ENCODE peak calls at places on chromosomes 4 and X, in seven cellular contexts. One of them, this sample, is unnamed.
A peak's percentile ranks its signal among the peaks of the same experiment; 100 is the strongest.

GRCh38 chr4:1797298-1797860 is 4.3 kb downstream of the FGFR3 start:
- DNase-seq in OCI-LY7: no peak
- DNase-seq in body of pancreas: no peak
- DNase-seq in CD8-positive, alpha-beta T cell: no peak
- DNase-seq in dorsolateral prefrontal cortex: no peak
- DNase-seq in pancreas: no peak
- DNase-seq in AG09309: no peak
- DNase-seq in this sample: no peak

GRCh38 chr4:16082424-16083216 is 1.2 kb downstream of the PROM1 start:
- DNase-seq in OCI-LY7: no peak
- DNase-seq in body of pancreas: peak; percentile 50
- DNase-seq in CD8-positive, alpha-beta T cell: no peak
- DNase-seq in dorsolateral prefrontal cortex: no peak
- DNase-seq in pancreas: peak; percentile 44
- DNase-seq in AG09309: no peak
- DNase-seq in this sample: no peak

GRCh38 chrX:129748265-129748664 is 9.5 kb downstream of the XPNPEP2 start:
- DNase-seq in OCI-LY7: no peak
- DNase-seq in body of pancreas: no peak
- DNase-seq in CD8-positive, alpha-beta T cell: no peak
- DNase-seq in dorsolateral prefrontal cortex: no peak
- DNase-seq in pancreas: no peak
- DNase-seq in AG09309: peak; percentile 86
- DNase-seq in this sample: peak; percentile 93

GRCh38 chrX:117892469-117892868 is 224.1 kb downstream of the KLHL13 start:
- DNase-seq in OCI-LY7: no peak
- DNase-seq in body of pancreas: no peak
- DNase-seq in CD8-positive, alpha-beta T cell: no peak
- DNase-seq in dorsolateral prefrontal cortex: no peak
- DNase-seq in pancreas: no peak
- DNase-seq in AG09309: no peak
- DNase-seq in this sample: no peak

GRCh38 chrX:14673764-14674163 is 144.4 kb downstream of the GLRA2 start:
- DNase-seq in OCI-LY7: peak; percentile 4
- DNase-seq in body of pancreas: no peak
- DNase-seq in CD8-positive, alpha-beta T cell: no peak
- DNase-seq in dorsolateral prefrontal cortex: no peak
- DNase-seq in pancreas: no peak
- DNase-seq in AG09309: peak; percentile 33
- DNase-seq in this sample: peak; percentile 70

GRCh38 chr4:128521634-128522253 is 234.1 kb upstream of the PGRMC2 start:
- DNase-seq in OCI-LY7: no peak
- DNase-seq in body of pancreas: no peak
- DNase-seq in CD8-positive, alpha-beta T cell: no peak
- DNase-seq in dorsolateral prefrontal cortex: no peak
- DNase-seq in pancreas: no peak
- DNase-seq in AG09309: no peak
- DNase-seq in this sample: peak; percentile 48

GRCh38 chrX:128739539-128739938 is 687.3 kb upstream of the ACTRT1 start:
- DNase-seq in OCI-LY7: no peak
- DNase-seq in body of pancreas: no peak
- DNase-seq in CD8-positive, alpha-beta T cell: no peak
- DNase-seq in dorsolateral prefrontal cortex: no peak
- DNase-seq in pancreas: no peak
- DNase-seq in AG09309: no peak
- DNase-seq in this sample: no peak

GRCh38 chr4:166153539-166153938 is 280.5 kb downstream of the TLL1 start:
- DNase-seq in OCI-LY7: no peak
- DNase-seq in body of pancreas: no peak
- DNase-seq in CD8-positive, alpha-beta T cell: no peak
- DNase-seq in dorsolateral prefrontal cortex: no peak
- DNase-seq in pancreas: no peak
- DNase-seq in AG09309: peak; percentile 5
- DNase-seq in this sample: no peak

GRCh38 chr4:155510771-155511170 is 134.0 kb upstream of the MAP9 start:
- DNase-seq in OCI-LY7: no peak
- DNase-seq in body of pancreas: no peak
- DNase-seq in CD8-positive, alpha-beta T cell: no peak
- DNase-seq in dorsolateral prefrontal cortex: no peak
- DNase-seq in pancreas: no peak
- DNase-seq in AG09309: no peak
- DNase-seq in this sample: no peak

GRCh38 chr4:156971168-156971601 is 414 bp downstream of the PDGFC start:
- DNase-seq in OCI-LY7: no peak
- DNase-seq in body of pancreas: peak; percentile 48
- DNase-seq in CD8-positive, alpha-beta T cell: no peak
- DNase-seq in dorsolateral prefrontal cortex: no peak
- DNase-seq in pancreas: peak; percentile 38
- DNase-seq in AG09309: no peak
- DNase-seq in this sample: no peak

GRCh38 chr4:140332734-140333133 is 40.7 kb upstream of the SCOC start:
- DNase-seq in OCI-LY7: no peak
- DNase-seq in body of pancreas: no peak
- DNase-seq in CD8-positive, alpha-beta T cell: no peak
- DNase-seq in dorsolateral prefrontal cortex: no peak
- DNase-seq in pancreas: no peak
- DNase-seq in AG09309: no peak
- DNase-seq in this sample: no peak

GRCh38 chrX:107632291-107632690 is 4.0 kb downstream of the PRPS1 start:
- DNase-seq in OCI-LY7: no peak
- DNase-seq in body of pancreas: no peak
- DNase-seq in CD8-positive, alpha-beta T cell: no peak
- DNase-seq in dorsolateral prefrontal cortex: no peak
- DNase-seq in pancreas: no peak
- DNase-seq in AG09309: no peak
- DNase-seq in this sample: peak; percentile 66

GRCh38 chr4:10593130-10593529 is 91.4 kb downstream of the CLNK start:
- DNase-seq in OCI-LY7: no peak
- DNase-seq in body of pancreas: no peak
- DNase-seq in CD8-positive, alpha-beta T cell: no peak
- DNase-seq in dorsolateral prefrontal cortex: no peak
- DNase-seq in pancreas: no peak
- DNase-seq in AG09309: no peak
- DNase-seq in this sample: no peak

GRCh38 chrX:13762015-13762414 is 27.5 kb downstream of the OFD1 start:
- DNase-seq in OCI-LY7: no peak
- DNase-seq in body of pancreas: no peak
- DNase-seq in CD8-positive, alpha-beta T cell: no peak
- DNase-seq in dorsolateral prefrontal cortex: no peak
- DNase-seq in pancreas: no peak
- DNase-seq in AG09309: no peak
- DNase-seq in this sample: no peak

GRCh38 chr4:186134254-186134653 is 29.8 kb downstream of the FAM149A start:
- DNase-seq in OCI-LY7: no peak
- DNase-seq in body of pancreas: no peak
- DNase-seq in CD8-positive, alpha-beta T cell: no peak
- DNase-seq in dorsolateral prefrontal cortex: no peak
- DNase-seq in pancreas: no peak
- DNase-seq in AG09309: no peak
- DNase-seq in this sample: no peak

GRCh38 chr4:121156822-121157769 is 7.0 kb downstream of the TNIP3 start:
- DNase-seq in OCI-LY7: no peak
- DNase-seq in body of pancreas: no peak
- DNase-seq in CD8-positive, alpha-beta T cell: peak; percentile 14
- DNase-seq in dorsolateral prefrontal cortex: no peak
- DNase-seq in pancreas: no peak
- DNase-seq in AG09309: no peak
- DNase-seq in this sample: peak; percentile 37

GRCh38 chrX:109155161-109155560 is 326.7 kb downstream of the GUCY2F start:
- DNase-seq in OCI-LY7: no peak
- DNase-seq in body of pancreas: no peak
- DNase-seq in CD8-positive, alpha-beta T cell: no peak
- DNase-seq in dorsolateral prefrontal cortex: no peak
- DNase-seq in pancreas: no peak
- DNase-seq in AG09309: no peak
- DNase-seq in this sample: no peak

GRCh38 chrX:41027388-41027787 is 57.9 kb upstream of the USP9X start:
- DNase-seq in OCI-LY7: no peak
- DNase-seq in body of pancreas: no peak
- DNase-seq in CD8-positive, alpha-beta T cell: no peak
- DNase-seq in dorsolateral prefrontal cortex: no peak
- DNase-seq in pancreas: no peak
- DNase-seq in AG09309: peak; percentile 61
- DNase-seq in this sample: peak; percentile 89

GRCh38 chr4:133799916-133800315 is 401.7 kb downstream of the PABPC4L start:
- DNase-seq in OCI-LY7: no peak
- DNase-seq in body of pancreas: no peak
- DNase-seq in CD8-positive, alpha-beta T cell: no peak
- DNase-seq in dorsolateral prefrontal cortex: no peak
- DNase-seq in pancreas: no peak
- DNase-seq in AG09309: no peak
- DNase-seq in this sample: no peak

GRCh38 chr4:678765-679481 is 4.6 kb downstream of the MYL5 start:
- DNase-seq in OCI-LY7: no peak
- DNase-seq in body of pancreas: no peak
- DNase-seq in CD8-positive, alpha-beta T cell: no peak
- DNase-seq in dorsolateral prefrontal cortex: no peak
- DNase-seq in pancreas: no peak
- DNase-seq in AG09309: no peak
- DNase-seq in this sample: no peak

GRCh38 chrX:110341189-110342035 is 17.2 kb upstream of the RTL9 start:
- DNase-seq in OCI-LY7: peak; percentile 24
- DNase-seq in body of pancreas: no peak
- DNase-seq in CD8-positive, alpha-beta T cell: no peak
- DNase-seq in dorsolateral prefrontal cortex: no peak
- DNase-seq in pancreas: no peak
- DNase-seq in AG09309: peak; percentile 85
- DNase-seq in this sample: peak; percentile 91

GRCh38 chrX:136200466-136200865 is 50.7 kb downstream of the MAP7D3 start:
- DNase-seq in OCI-LY7: peak; percentile 1
- DNase-seq in body of pancreas: no peak
- DNase-seq in CD8-positive, alpha-beta T cell: no peak
- DNase-seq in dorsolateral prefrontal cortex: no peak
- DNase-seq in pancreas: no peak
- DNase-seq in AG09309: no peak
- DNase-seq in this sample: peak; percentile 61

GRCh38 chr4:12924253-12924652 is 559.9 kb downstream of the RAB28 start:
- DNase-seq in OCI-LY7: no peak
- DNase-seq in body of pancreas: no peak
- DNase-seq in CD8-positive, alpha-beta T cell: no peak
- DNase-seq in dorsolateral prefrontal cortex: no peak
- DNase-seq in pancreas: no peak
- DNase-seq in AG09309: no peak
- DNase-seq in this sample: no peak

GRCh38 chrX:115559672-115560071 is 1.3 kb upstream of the PLS3 start:
- DNase-seq in OCI-LY7: no peak
- DNase-seq in body of pancreas: no peak
- DNase-seq in CD8-positive, alpha-beta T cell: no peak
- DNase-seq in dorsolateral prefrontal cortex: no peak
- DNase-seq in pancreas: no peak
- DNase-seq in AG09309: no peak
- DNase-seq in this sample: no peak

GRCh38 chrX:10240918-10241317 is 84.1 kb downstream of the CLCN4 start:
- DNase-seq in OCI-LY7: no peak
- DNase-seq in body of pancreas: no peak
- DNase-seq in CD8-positive, alpha-beta T cell: no peak
- DNase-seq in dorsolateral prefrontal cortex: no peak
- DNase-seq in pancreas: no peak
- DNase-seq in AG09309: peak; percentile 47
- DNase-seq in this sample: peak; percentile 80

GRCh38 chrX:1658083-1658463 is 43.2 kb downstream of the ASMT start:
- DNase-seq in OCI-LY7: no peak
- DNase-seq in body of pancreas: no peak
- DNase-seq in CD8-positive, alpha-beta T cell: no peak
- DNase-seq in dorsolateral prefrontal cortex: no peak
- DNase-seq in pancreas: no peak
- DNase-seq in AG09309: no peak
- DNase-seq in this sample: no peak
- H3K4me3 ChIP-seq in OCI-LY7: peak overlapping the region; percentile 70
- H3K4me3 ChIP-seq in body of pancreas: no peak overlapping the region
- H3K4me3 ChIP-seq in CD8-positive, alpha-beta T cell: peak overlapping the region; percentile 46
- H3K4me3 ChIP-seq in dorsolateral prefrontal cortex: no peak overlapping the region
- H3K4me3 ChIP-seq in pancreas: no peak overlapping the region
- H3K4me3 ChIP-seq in AG09309: no peak overlapping the region
- H3K4me3 ChIP-seq in this sample: no peak overlapping the region

GRCh38 chrX:45187731-45188130 is 12.9 kb downstream of the DIPK2B start:
- DNase-seq in OCI-LY7: no peak
- DNase-seq in body of pancreas: no peak
- DNase-seq in CD8-positive, alpha-beta T cell: no peak
- DNase-seq in dorsolateral prefrontal cortex: no peak
- DNase-seq in pancreas: no peak
- DNase-seq in AG09309: no peak
- DNase-seq in this sample: no peak
- H3K4me3 ChIP-seq in OCI-LY7: no peak overlapping the region
- H3K4me3 ChIP-seq in body of pancreas: no peak overlapping the region
- H3K4me3 ChIP-seq in CD8-positive, alpha-beta T cell: peak overlapping the region; percentile 68
- H3K4me3 ChIP-seq in dorsolateral prefrontal cortex: peak overlapping the region; percentile 54
- H3K4me3 ChIP-seq in pancreas: peak overlapping the region; percentile 13
- H3K4me3 ChIP-seq in AG09309: peak overlapping the region; percentile 47
- H3K4me3 ChIP-seq in this sample: peak overlapping the region; percentile 67

DNA sequence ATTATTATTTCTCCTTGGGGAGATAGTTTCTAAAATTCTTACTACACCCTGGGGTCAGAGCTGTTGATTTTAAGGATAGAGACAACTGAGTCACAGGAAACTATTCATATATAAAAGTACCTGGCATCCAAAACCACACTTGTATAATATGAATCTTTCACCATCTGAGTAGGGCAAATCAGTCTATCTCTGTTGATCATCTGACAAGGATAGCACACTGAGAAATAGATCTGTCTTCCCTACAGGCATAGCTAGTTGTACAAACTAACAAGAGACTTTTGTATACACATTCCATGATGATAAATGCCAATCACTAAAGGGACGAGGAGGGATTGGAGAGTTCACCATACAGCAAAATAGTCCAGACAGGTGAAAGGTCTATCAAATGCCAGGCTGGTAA is 30.0 kb downstream of the PKD2 start:
- DNase-seq in OCI-LY7: no peak
- DNase-seq in body of pancreas: no peak
- DNase-seq in CD8-positive, alpha-beta T cell: no peak
- DNase-seq in dorsolateral prefrontal cortex: no peak
- DNase-seq in pancreas: no peak
- DNase-seq in AG09309: no peak
- DNase-seq in this sample: no peak
- H3K4me3 ChIP-seq in OCI-LY7: no peak overlapping the region
- H3K4me3 ChIP-seq in body of pancreas: no peak overlapping the region
- H3K4me3 ChIP-seq in CD8-positive, alpha-beta T cell: no peak overlapping the region
- H3K4me3 ChIP-seq in dorsolateral prefrontal cortex: no peak overlapping the region
- H3K4me3 ChIP-seq in pancreas: no peak overlapping the region
- H3K4me3 ChIP-seq in AG09309: no peak overlapping the region
- H3K4me3 ChIP-seq in this sample: no peak overlapping the region

GRCh38 chrX:36973575-36973974 is 34.6 kb upstream of the FAM47C start:
- DNase-seq in OCI-LY7: no peak
- DNase-seq in body of pancreas: no peak
- DNase-seq in CD8-positive, alpha-beta T cell: no peak
- DNase-seq in dorsolateral prefrontal cortex: no peak
- DNase-seq in pancreas: no peak
- DNase-seq in AG09309: no peak
- DNase-seq in this sample: no peak

GRCh38 chrX:36978886-36979285 is 29.3 kb upstream of the FAM47C start:
- DNase-seq in OCI-LY7: no peak
- DNase-seq in body of pancreas: no peak
- DNase-seq in CD8-positive, alpha-beta T cell: no peak
- DNase-seq in dorsolateral prefrontal cortex: no peak
- DNase-seq in pancreas: no peak
- DNase-seq in AG09309: no peak
- DNase-seq in this sample: peak; percentile 0

DNA sequence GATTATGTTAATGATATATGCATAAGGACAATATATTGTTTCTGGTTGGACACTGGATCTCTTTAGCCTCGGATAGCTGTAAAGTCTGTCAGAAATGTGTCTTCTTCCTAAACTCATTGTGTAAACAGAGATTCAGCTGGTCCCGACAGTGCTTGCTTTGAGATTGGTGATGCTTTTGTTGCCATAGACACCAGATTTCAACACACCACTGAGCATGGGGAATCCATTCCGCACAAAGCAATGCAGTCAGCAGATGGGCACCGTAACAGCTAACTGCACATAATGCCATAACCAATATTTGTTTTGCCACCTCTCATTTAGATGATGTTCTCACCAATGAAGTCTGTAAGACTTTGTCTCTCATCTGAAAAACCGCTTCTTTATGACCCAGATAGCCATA is 33.3 kb upstream of the FAM47C start:
- DNase-seq in OCI-LY7: no peak
- DNase-seq in body of pancreas: no peak
- DNase-seq in CD8-positive, alpha-beta T cell: no peak
- DNase-seq in dorsolateral prefrontal cortex: no peak
- DNase-seq in pancreas: no peak
- DNase-seq in AG09309: no peak
- DNase-seq in this sample: no peak
- H3K4me3 ChIP-seq in OCI-LY7: no peak overlapping the region
- H3K4me3 ChIP-seq in body of pancreas: no peak overlapping the region
- H3K4me3 ChIP-seq in CD8-positive, alpha-beta T cell: no peak overlapping the region
- H3K4me3 ChIP-seq in dorsolateral prefrontal cortex: no peak overlapping the region
- H3K4me3 ChIP-seq in pancreas: no peak overlapping the region
- H3K4me3 ChIP-seq in AG09309: no peak overlapping the region
- H3K4me3 ChIP-seq in this sample: no peak overlapping the region